ENCODE peak calls at places on chromosomes 4 and X, in eight cellular contexts. E is foreskin fibroblast, C is pancreas, V is GM23338, G is ascending aorta, H is fibroblast of the aortic adventitia, F is endothelial cell of umbilical vein, L is BE2C. P is an unnamed sample.

GRCh38 chr4:102308032-102308799 is 37.1 kb downstream of the SLC39A8 start:
- DNase-seq in E (no peak), V (no peak), F (no peak), H (peak), G (no peak), L (peak), C (no peak), P (peak)

GRCh38 chr4:186553717-186554116 is 1.6 kb downstream of the MTNR1A start:
- DNase-seq in C (no peak), G (no peak), E (no peak), H (no peak), L (no peak), V (peak), F (no peak), P (no peak)

GRCh38 chrX:40171513-40172168 is 73.9 kb upstream of the BCOR start:
- DNase-seq in L (no peak), E (no peak), H (peak), F (peak), V (no peak), C (no peak), G (no peak), P (peak)

GRCh38 chrX:155048997-155049619 is 21.8 kb downstream of the CMC4 start:
- DNase-seq in G (peak), V (peak), E (no peak), H (peak), L (peak), F (peak), C (no peak), P (peak)

GRCh38 chr4:116839826-116840225 is 245.6 kb downstream of the TRAM1L1 start:
- DNase-seq in V (no peak), H (peak), F (no peak), L (peak), C (no peak), E (no peak), G (no peak), P (peak)

GRCh38 chr4:168480991-168481588 is 798 bp upstream of the DDX60L start:
- DNase-seq in E (peak), L (no peak), C (no peak), H (peak), G (no peak), V (no peak), F (peak), P (peak)

GRCh38 chr4:150280081-150280950 is 202.1 kb downstream of the DCLK2 start:
- DNase-seq in L (no peak), G (no peak), H (peak), E (peak), F (peak), V (no peak), C (no peak), P (peak)

GRCh38 chrX:1072637-1073377 is 139.6 kb downstream of the CRLF2 start:
- DNase-seq in F (no peak), V (peak), L (no peak), G (no peak), C (no peak), H (no peak), E (no peak), P (peak)

GRCh38 chrX:55326985-55327384 is 62.3 kb upstream of the PAGE3 start:
- DNase-seq in H (no peak), C (no peak), V (no peak), L (no peak), E (no peak), F (peak), G (no peak), P (no peak)

GRCh38 chrX:45718676-45719075 is 518.0 kb upstream of the DIPK2B start:
- DNase-seq in C (no peak), L (no peak), V (no peak), F (peak), H (no peak), G (no peak), E (no peak), P (no peak)

GRCh38 chr4:30718889-30719252 is 1.3 kb upstream of the PCDH7 start:
- DNase-seq in H (peak), G (no peak), F (peak), E (no peak), V (peak), L (no peak), C (no peak), P (peak)

GRCh38 chrX:82961129-82961528 is 547.0 kb upstream of the POU3F4 start:
- DNase-seq in L (no peak), F (no peak), V (peak), E (no peak), H (no peak), C (no peak), G (no peak), P (no peak)

GRCh38 chrX:11341274-11342256 is 48.4 kb downstream of the AMELX start:
- DNase-seq in H (peak), F (peak), C (no peak), L (no peak), G (peak), V (no peak), E (peak), P (peak)

GRCh38 chr4:66568431-66568830 is 898.1 kb upstream of the EPHA5 start:
- DNase-seq in F (no peak), H (no peak), V (no peak), G (no peak), E (no peak), L (no peak), C (no peak), P (no peak)

GRCh38 chrX:95117556-95117955 is 1443.5 kb downstream of the FAM133A start:
- DNase-seq in C (no peak), G (no peak), F (no peak), L (no peak), E (no peak), V (no peak), H (no peak), P (no peak)

GRCh38 chr4:65242156-65242846 is 428.0 kb downstream of the EPHA5 start:
- DNase-seq in V (no peak), C (peak), E (no peak), F (no peak), H (no peak), G (no peak), L (no peak), P (no peak)

GRCh38 chrX:9291666-9292065 is 173.2 kb upstream of the TBL1X start:
- DNase-seq in L (no peak), H (no peak), C (no peak), E (no peak), F (no peak), V (peak), G (no peak), P (no peak)

DNA sequence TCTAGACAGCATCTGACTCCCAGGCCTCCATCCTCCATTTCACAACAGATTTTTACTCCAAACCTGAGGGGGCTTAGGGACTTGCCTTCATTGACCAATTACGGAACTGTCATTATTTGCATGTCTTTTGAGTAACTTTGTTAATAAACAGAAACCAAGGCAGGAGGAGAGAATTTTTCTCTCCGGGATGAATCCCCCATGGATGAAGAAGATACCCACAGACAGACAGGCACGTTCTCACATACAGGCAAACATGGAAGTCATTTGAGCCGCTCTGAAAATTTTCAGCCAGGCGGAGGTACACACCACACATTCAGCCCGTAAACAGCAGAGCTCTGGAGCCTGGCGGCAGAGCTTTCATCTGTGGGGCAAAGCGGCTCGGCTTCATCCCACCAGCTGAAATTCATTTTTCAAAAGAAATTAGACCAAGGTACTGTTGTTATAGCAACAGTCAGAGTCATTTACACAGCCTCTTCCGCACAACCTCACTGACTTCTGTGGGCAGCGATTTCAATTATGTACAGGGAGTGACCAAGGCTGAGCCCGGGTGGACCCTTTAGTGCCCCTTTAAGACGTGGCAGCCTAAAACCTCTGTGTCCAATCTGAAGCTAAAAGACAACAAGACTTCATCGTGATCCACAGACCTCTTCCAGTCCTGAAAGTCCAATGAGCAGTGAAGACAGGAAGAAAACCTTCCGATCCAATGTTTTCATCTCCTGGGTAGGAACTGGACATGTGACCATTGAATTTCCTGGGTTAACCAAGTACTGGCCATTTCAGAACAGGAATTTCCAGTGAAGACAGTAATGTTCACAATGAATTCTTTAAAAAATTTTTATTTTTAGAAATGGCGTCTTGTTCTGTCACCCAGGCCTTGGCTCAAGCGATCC is 237.0 kb downstream of the MGST2 start:
- DNase-seq in G (no peak), C (no peak), F (no peak), H (no peak), L (no peak), E (peak), V (no peak), P (no peak)
- H3K4me3 ChIP-seq in G (peak), C (peak), F (no peak), H (peak), L (no peak), E (peak), V (no peak), P (no peak)

GRCh38 chr4:184473515-184474260 is 662 bp downstream of the IRF2 start:
- DNase-seq in G (peak), E (peak), C (peak), V (peak), F (no peak), H (peak), L (peak), P (peak)

GRCh38 chr4:184474261-184475095 is at the start of gene IRF2:
- DNase-seq in G (peak), L (peak), F (peak), E (peak), V (peak), C (peak), H (peak), P (peak)

GRCh38 chr4:184472540-184473264 is 1.6 kb downstream of the IRF2 start:
- DNase-seq in G (peak), H (peak), V (peak), L (peak), F (peak), E (peak), C (peak), P (peak)

GRCh38 chr4:184471872-184472539 is 2.3 kb downstream of the IRF2 start:
- DNase-seq in H (peak), F (no peak), V (no peak), G (no peak), E (peak), L (peak), C (no peak), P (peak)

GRCh38 chr4:184473265-184473514 is 1.2 kb downstream of the IRF2 start:
- DNase-seq in E (peak), C (no peak), H (no peak), G (peak), V (no peak), L (no peak), F (no peak), P (no peak)
- H3K4me3 ChIP-seq in E (peak), C (peak), H (peak), G (peak), V (peak), L (peak), F (peak), P (peak)

GRCh38 chr4:7828011-7828720 is 111.5 kb downstream of the AFAP1 start:
- DNase-seq in V (peak), H (peak), G (peak), C (no peak), L (no peak), F (peak), E (peak), P (peak)

GRCh38 chr4:7828926-7829325 is 110.7 kb downstream of the AFAP1 start:
- DNase-seq in G (no peak), F (peak), L (no peak), E (peak), C (no peak), H (peak), V (no peak), P (no peak)

GRCh38 chr4:7830747-7831146 is 108.9 kb downstream of the AFAP1 start:
- DNase-seq in F (no peak), L (no peak), C (no peak), V (no peak), H (peak), G (no peak), E (no peak), P (no peak)

GRCh38 chr4:7831330-7831729 is 108.3 kb downstream of the AFAP1 start:
- DNase-seq in C (no peak), G (no peak), V (no peak), H (peak), E (peak), F (peak), L (no peak), P (peak)

GRCh38 chr4:7829687-7830580 is 109.7 kb downstream of the AFAP1 start:
- DNase-seq in H (no peak), C (no peak), F (no peak), L (no peak), E (no peak), V (no peak), G (no peak), P (no peak)
- H3K4me3 ChIP-seq in H (no peak), C (no peak), F (no peak), L (no peak), E (no peak), V (no peak), G (no peak), P (no peak)

DNA sequence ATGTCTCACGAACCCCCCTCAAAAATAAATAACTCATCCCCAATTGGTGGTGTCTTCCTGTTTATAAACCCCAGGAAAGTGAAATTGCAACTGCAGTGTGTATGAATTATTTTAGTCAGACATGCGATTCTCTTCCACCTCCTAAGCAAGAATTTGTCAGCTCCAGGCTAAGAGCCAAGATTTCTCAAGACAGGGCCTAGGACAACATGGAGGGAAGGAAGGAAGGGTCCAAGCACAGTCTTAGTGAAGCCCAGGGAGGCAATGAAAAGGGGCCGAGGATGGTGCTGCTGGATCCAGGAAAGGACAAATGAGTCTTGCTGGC is 20.0 kb downstream of the SH3KBP1 start:
- DNase-seq in C (no peak), G (no peak), H (peak), V (no peak), L (no peak), F (no peak), E (no peak), P (peak)
- H3K4me3 ChIP-seq in C (no peak), G (no peak), H (no peak), V (no peak), L (no peak), F (no peak), E (no peak), P (no peak)

GRCh38 chrX:46838974-46839480 is 2.2 kb downstream of the RP2 start:
- DNase-seq in F (no peak), V (no peak), C (no peak), H (peak), G (no peak), E (no peak), L (no peak), P (no peak)
- H3K4me3 ChIP-seq in F (no peak), V (peak), C (no peak), H (no peak), G (no peak), E (peak), L (no peak), P (peak)

GRCh38 chr4:88360791-88361190 is 17.9 kb upstream of the HERC6 start:
- DNase-seq in G (no peak), L (no peak), F (no peak), C (no peak), H (no peak), E (no peak), V (no peak), P (no peak)
- H3K4me3 ChIP-seq in G (no peak), L (no peak), F (no peak), C (no peak), H (no peak), E (no peak), V (no peak), P (no peak)

GRCh38 chrX:38561951-38562719 is 793 bp downstream of the TSPAN7 start:
- DNase-seq in V (peak), H (no peak), L (peak), C (peak), E (no peak), G (peak), F (no peak), P (peak)
- H3K4me3 ChIP-seq in V (peak), H (no peak), L (peak), C (peak), E (peak), G (peak), F (peak), P (peak)

GRCh38 chr4:38819569-38819968 is 15.0 kb upstream of the TLR1 start:
- DNase-seq in F (no peak), H (no peak), L (no peak), V (no peak), G (no peak), E (no peak), C (no peak), P (no peak)
- H3K4me3 ChIP-seq in F (no peak), H (no peak), L (no peak), V (no peak), G (no peak), E (no peak), C (no peak), P (no peak)

GRCh38 chr4:110630621-110631402 is 7.9 kb upstream of the PITX2 start:
- DNase-seq in L (no peak), G (no peak), V (peak), H (no peak), E (no peak), C (no peak), F (no peak), P (no peak)

GRCh38 chr4:110629214-110629754 is 6.4 kb upstream of the PITX2 start:
- DNase-seq in V (peak), C (no peak), G (no peak), H (no peak), F (no peak), E (no peak), L (no peak), P (no peak)

GRCh38 chr4:110626532-110627153 is 3.8 kb upstream of the PITX2 start:
- DNase-seq in G (no peak), H (no peak), F (no peak), V (peak), L (no peak), E (no peak), C (no peak), P (no peak)

GRCh38 chr4:110629780-110630500 is 7.1 kb upstream of the PITX2 start:
- DNase-seq in C (no peak), E (no peak), F (no peak), L (no peak), V (peak), H (no peak), G (no peak), P (no peak)

DNA sequence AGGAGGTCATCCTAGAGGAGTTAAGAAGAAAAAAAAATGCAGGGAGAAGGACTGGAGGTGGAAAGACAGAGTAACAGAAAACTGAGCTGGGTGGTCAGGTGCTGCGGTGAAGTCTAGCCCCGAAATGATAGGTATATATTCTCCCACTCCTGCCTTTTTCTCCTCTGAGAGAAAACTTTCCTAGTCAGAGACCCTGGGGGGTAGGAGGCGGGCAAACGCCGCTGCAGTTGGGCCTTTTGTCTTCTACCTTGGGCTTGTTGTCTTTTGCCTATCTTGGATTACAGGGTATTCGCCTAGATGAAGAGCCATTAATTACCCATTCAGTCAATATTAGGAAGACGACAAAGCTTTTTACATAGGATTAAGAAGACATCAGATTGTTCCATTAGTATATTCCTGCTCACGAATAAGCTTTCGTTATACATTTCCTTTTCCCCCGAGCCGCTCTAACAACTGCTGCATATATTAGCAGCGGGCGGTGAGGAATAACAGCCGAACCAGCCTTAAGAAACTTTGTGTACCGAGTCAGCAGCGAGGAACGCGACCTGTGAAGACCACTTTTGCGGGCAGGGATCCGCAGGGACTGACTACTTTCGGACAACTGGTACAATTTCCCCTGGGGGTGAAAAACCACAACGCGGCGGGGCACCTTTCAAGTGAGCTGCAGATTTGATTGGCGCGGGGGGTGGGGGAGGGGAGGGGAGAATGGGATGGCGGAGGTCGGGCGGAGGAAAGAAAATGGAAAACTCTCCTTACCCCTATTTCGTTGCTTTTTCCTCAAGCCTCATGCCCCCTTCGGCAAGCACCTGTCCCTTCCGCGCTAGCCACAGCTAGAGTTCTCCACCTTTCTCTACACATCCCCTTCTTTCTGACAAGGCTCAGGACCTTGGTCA is 5.7 kb upstream of the PITX2 start:
- DNase-seq in F (no peak), C (no peak), E (no peak), V (peak), H (no peak), G (no peak), L (no peak), P (no peak)
- H3K4me3 ChIP-seq in F (no peak), C (no peak), E (no peak), V (peak), H (no peak), G (no peak), L (no peak), P (no peak)

P was measured in A673.